ENCODE peak calls at places on chromosomes 13 and 19, in nine cellular contexts. C is brain microvascular endothelial cell; R is substantia nigra; X is Peyer's patch; U is NCI-H1417; N is amniotic stem cell; S is upper lobe of right lung; T is progenitor cell of endocrine pancreas; B is CD4-positive, alpha-beta T cell. M is an unnamed sample.

GRCh38 chr19:49161987-49162386 is 4.4 kb downstream of the TRPM4 start:
- DNase-seq in C (peak; percentile 43), R (no peak), X (no peak), U (no peak), N (no peak), S (no peak), T (no peak), B (no peak), M (no peak)

GRCh38 chr19:15161028-15161984 is 39.5 kb downstream of the NOTCH3 start:
- DNase-seq in C (no peak), R (no peak), X (no peak), U (peak; percentile 10), N (no peak), S (no peak), T (no peak), B (no peak), M (no peak)

GRCh38 chr13:41499452-41499851 is 42.1 kb downstream of the RGCC start:
- DNase-seq in C (no peak), R (no peak), X (no peak), U (no peak), N (no peak), S (no peak), T (no peak), B (no peak), M (no peak)

GRCh38 chr13:112894673-112895481 is 74.1 kb upstream of the MCF2L start:
- DNase-seq in C (no peak), R (no peak), X (no peak), U (no peak), N (no peak), S (no peak), T (peak; percentile 37), B (no peak), M (no peak)

GRCh38 chr13:40379186-40379585 is 287.3 kb downstream of the FOXO1 start:
- DNase-seq in C (no peak), R (no peak), X (no peak), U (no peak), N (no peak), S (no peak), T (no peak), B (no peak), M (no peak)

GRCh38 chr19:2590630-2591399 is 111.7 kb downstream of the GNG7 start:
- DNase-seq in C (no peak), R (no peak), X (no peak), U (no peak), N (no peak), S (no peak), T (no peak), B (no peak), M (no peak)

GRCh38 chr19:50909240-50910070 is 1.7 kb downstream of the KLK4 start:
- DNase-seq in C (peak; percentile 43), R (no peak), X (peak; percentile 38), U (peak; percentile 53), N (no peak), S (no peak), T (peak; percentile 63), B (no peak), M (peak; percentile 80)

GRCh38 chr13:57629821-57630235 is 1.7 kb upstream of the PCDH17 start:
- DNase-seq in C (peak; percentile 77), R (peak; percentile 93), X (no peak), U (peak; percentile 95), N (no peak), S (peak; percentile 80), T (peak; percentile 96), B (no peak), M (peak; percentile 87)

GRCh38 chr19:3094638-3095374 is 644 bp downstream of the GNA11 start:
- DNase-seq in C (no peak), R (no peak), X (no peak), U (no peak), N (no peak), S (peak; percentile 68), T (no peak), B (no peak), M (no peak)

GRCh38 chr19:55549500-55550320 is 4.4 kb upstream of the SBK3 start:
- DNase-seq in C (peak; percentile 71), R (no peak), X (no peak), U (no peak), N (peak; percentile 88), S (no peak), T (no peak), B (no peak), M (no peak)

GRCh38 chr19:15432018-15432494 is 13.3 kb upstream of the AKAP8L start:
- DNase-seq in C (no peak), R (no peak), X (no peak), U (no peak), N (no peak), S (no peak), T (no peak), B (no peak), M (no peak)

GRCh38 chr19:3700242-3701032 is at the start of gene PIP5K1C:
- DNase-seq in C (peak; percentile 75), R (peak; percentile 85), X (peak; percentile 89), U (peak; percentile 93), N (peak; percentile 69), S (peak; percentile 95), T (peak; percentile 94), B (peak; percentile 92), M (peak; percentile 95)

GRCh38 chr13:83884141-83884540 is 1.9 kb upstream of the SLITRK1 start:
- DNase-seq in C (no peak), R (no peak), X (no peak), U (no peak), N (no peak), S (no peak), T (no peak), B (no peak), M (no peak)

GRCh38 chr13:32587014-32587773 is 942 bp downstream of the PDS5B start:
- DNase-seq in C (peak; percentile 55), R (peak; percentile 59), X (peak; percentile 63), U (peak; percentile 45), N (peak; percentile 48), S (peak; percentile 85), T (peak; percentile 53), B (peak; percentile 47), M (peak; percentile 89)

GRCh38 chr13:114099191-114099590 is 33.2 kb downstream of the RASA3 start:
- DNase-seq in C (peak; percentile 94), R (no peak), X (no peak), U (peak; percentile 44), N (peak; percentile 87), S (peak; percentile 60), T (no peak), B (no peak), M (peak; percentile 80)

GRCh38 chr13:113881614-113882265 is 17.9 kb upstream of the GAS6 start:
- DNase-seq in C (no peak), R (no peak), X (no peak), U (peak; percentile 80), N (no peak), S (no peak), T (no peak), B (no peak), M (no peak)

GRCh38 chr13:102091231-102091630 is 310.6 kb downstream of the FGF14 start:
- DNase-seq in C (peak; percentile 7), R (no peak), X (no peak), U (no peak), N (no peak), S (no peak), T (no peak), B (no peak), M (no peak)

GRCh38 chr19:10769533-10770491 is 51.9 kb downstream of the DNM2 start:
- DNase-seq in C (no peak), R (peak; percentile 63), X (no peak), U (no peak), N (no peak), S (no peak), T (no peak), B (no peak), M (no peak)

GRCh38 chr19:20664917-20665781 is 3.8 kb upstream of the ZNF626 start:
- DNase-seq in C (no peak), R (peak; percentile 8), X (no peak), U (no peak), N (no peak), S (peak; percentile 61), T (peak; percentile 22), B (no peak), M (no peak)

GRCh38 chr13:75489502-75490263 is 7.7 kb upstream of the TBC1D4 start:
- DNase-seq in C (no peak), R (no peak), X (no peak), U (no peak), N (no peak), S (peak; percentile 83), T (no peak), B (no peak), M (no peak)

GRCh38 chr13:65679240-65679639 is 1550.9 kb downstream of the PCDH9 start:
- DNase-seq in C (peak; percentile 69), R (no peak), X (no peak), U (no peak), N (no peak), S (no peak), T (no peak), B (no peak), M (no peak)

GRCh38 chr13:27338816-27339215 is 68.2 kb downstream of the RASL11A start:
- DNase-seq in C (no peak), R (no peak), X (no peak), U (no peak), N (no peak), S (no peak), T (no peak), B (no peak), M (no peak)

GRCh38 chr19:47019431-47020041 is at the start of gene NPAS1:
- DNase-seq in C (no peak), R (no peak), X (no peak), U (no peak), N (no peak), S (no peak), T (no peak), B (no peak), M (no peak)

GRCh38 chr19:45451181-45451849 is 16.5 kb upstream of the FOSB start:
- DNase-seq in C (peak; percentile 86), R (no peak), X (peak; percentile 51), U (no peak), N (no peak), S (no peak), T (no peak), B (no peak), M (no peak)

GRCh38 chr13:40878321-40878720 is 88.9 kb downstream of the SLC25A15 start:
- DNase-seq in C (peak; percentile 18), R (no peak), X (no peak), U (no peak), N (no peak), S (no peak), T (no peak), B (no peak), M (no peak)

GRCh38 chr13:47564041-47564440 is 437.0 kb downstream of the SUCLA2 start:
- DNase-seq in C (no peak), R (no peak), X (no peak), U (no peak), N (no peak), S (no peak), T (peak; percentile 13), B (no peak), M (no peak)

GRCh38 chr19:38721977-38722773 is 22.1 kb downstream of the CAPN12 start:
- DNase-seq in C (no peak), R (peak; percentile 68), X (no peak), U (no peak), N (no peak), S (no peak), T (peak; percentile 55), B (no peak), M (peak; percentile 87)

M was measured in sciatic nerve.